ENCODE peak calls at places on chromosomes 16 and 17, in five cellular contexts. M, X, C, R and F are unnamed samples. For H3K9me2, the result is how much of the 10 kb centered on the place peaks cover.

GRCh38 chr17:63120406-63120805 is 154.4 kb downstream of the TANC2 start:
- DNase-seq in M (no peak), X (peak), C (no peak), R (no peak), F (no peak)

GRCh38 chr16:17433577-17433960 is 37.2 kb downstream of the XYLT1 start:
- DNase-seq in M (no peak), X (no peak), C (no peak), R (peak), F (no peak)

GRCh38 chr17:75825748-75826370 is 18.3 kb downstream of the UNC13D start:
- DNase-seq in M (no peak), X (no peak), C (no peak), R (no peak), F (no peak)

GRCh38 chr16:29925173-29925804 is 737 bp downstream of the KCTD13 start:
- DNase-seq in M (no peak), X (no peak), C (no peak), R (peak), F (no peak)

GRCh38 chr17:80821546-80821945 is 170.1 kb upstream of the CHMP6 start:
- DNase-seq in M (no peak), X (no peak), C (no peak), R (no peak), F (no peak)

GRCh38 chr16:13829712-13830304 is 90.1 kb upstream of the ERCC4 start:
- DNase-seq in M (no peak), X (no peak), C (no peak), R (no peak), F (no peak)

GRCh38 chr17:5249615-5250014 is 15.0 kb upstream of the SCIMP start:
- DNase-seq in M (peak), X (peak), C (peak), R (peak), F (peak)

GRCh38 chr16:50539053-50539615 is 9.1 kb upstream of the NKD1 start:
- DNase-seq in M (no peak), X (no peak), C (no peak), R (no peak), F (no peak)

GRCh38 chr16:89711601-89712475 is 8.9 kb downstream of the VPS9D1 start:
- DNase-seq in M (peak), X (peak), C (peak), R (peak), F (peak)

GRCh38 chr17:4806420-4806769 is 557 bp upstream of the PLD2 start:
- DNase-seq in M (no peak), X (no peak), C (no peak), R (peak), F (no peak)

GRCh38 chr17:81365601-81366585 is 29.4 kb upstream of the BAHCC1 start:
- DNase-seq in M (peak), X (peak), C (peak), R (no peak), F (peak)

GRCh38 chr16:1129106-1129960 is 23.6 kb upstream of the CACNA1H start:
- DNase-seq in M (no peak), X (no peak), C (no peak), R (no peak), F (no peak)

GRCh38 chr16:30368122-30368791 is 2.0 kb downstream of the TBC1D10B start:
- DNase-seq in M (peak), X (peak), C (no peak), R (no peak), F (no peak)

GRCh38 chr16:68229431-68230175 is 6.3 kb downstream of the ESRP2 start:
- DNase-seq in M (peak), X (peak), C (no peak), R (peak), F (peak)

GRCh38 chr16:22313876-22314470 is 16.8 kb downstream of the POLR3E start:
- DNase-seq in M (no peak), X (no peak), C (no peak), R (no peak), F (no peak)

GRCh38 chr16:70267516-70267915 is 15.8 kb upstream of the EXOSC6 start:
- DNase-seq in M (peak), X (peak), C (peak), R (peak), F (peak)

GRCh38 chr17:50630524-50631194 is 4.0 kb upstream of the ABCC3 start:
- DNase-seq in M (peak), X (peak), C (peak), R (peak), F (peak)

GRCh38 chr17:78568494-78569115 is 8.6 kb downstream of the DNAH17 start:
- DNase-seq in M (peak), X (peak), C (no peak), R (no peak), F (no peak)

GRCh38 chr17:10149573-10150399 is 48.6 kb downstream of the GAS7 start:
- DNase-seq in M (no peak), X (peak), C (peak), R (no peak), F (no peak)

DNA sequence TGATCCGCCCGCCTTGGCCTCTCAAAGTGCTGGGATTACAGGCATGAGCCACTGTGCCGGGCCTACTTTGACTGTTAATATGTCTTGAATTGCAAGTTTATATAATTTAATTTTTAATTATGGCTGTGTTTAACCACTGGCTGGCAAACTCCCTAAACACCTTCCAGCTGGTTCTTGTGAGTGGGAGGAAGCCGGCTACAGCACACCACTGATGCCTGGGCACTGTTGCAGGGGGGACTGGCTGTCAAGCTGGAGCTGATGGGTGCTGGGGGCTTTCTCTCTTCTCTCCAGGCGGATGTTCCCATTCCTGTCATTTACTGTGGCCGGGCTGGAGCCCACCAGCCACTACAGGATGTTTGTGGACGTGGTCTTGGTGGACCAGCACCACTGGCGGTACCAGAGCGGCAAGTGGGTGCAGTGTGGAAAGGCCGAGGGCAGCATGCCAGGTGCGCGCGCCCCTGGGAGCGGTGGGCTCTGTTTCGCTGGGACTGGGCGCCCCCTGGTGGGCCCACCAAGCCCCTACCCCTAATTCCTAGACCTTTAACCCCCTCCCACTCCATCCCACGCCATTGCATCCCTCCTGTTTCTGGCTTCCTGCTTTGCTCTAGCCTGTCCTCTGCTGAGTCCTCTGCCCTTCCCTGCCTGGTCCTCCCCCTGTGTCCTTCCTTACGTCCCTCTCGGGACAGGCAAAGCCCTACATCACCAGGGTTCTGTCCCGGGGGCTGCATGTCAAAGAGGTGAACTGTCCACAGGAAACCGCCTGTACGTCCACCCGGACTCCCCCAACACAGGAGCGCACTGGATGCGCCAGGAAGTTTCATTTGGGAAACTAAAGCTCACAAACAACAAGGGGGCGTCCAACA is 9.5 kb downstream of the TBX21 start:
- DNase-seq in M (peak), X (peak), C (no peak), R (peak), F (peak)
- TF ChIP-seq CTCF in M (peak), X (peak), C (peak), R (peak), F (peak)

DNA sequence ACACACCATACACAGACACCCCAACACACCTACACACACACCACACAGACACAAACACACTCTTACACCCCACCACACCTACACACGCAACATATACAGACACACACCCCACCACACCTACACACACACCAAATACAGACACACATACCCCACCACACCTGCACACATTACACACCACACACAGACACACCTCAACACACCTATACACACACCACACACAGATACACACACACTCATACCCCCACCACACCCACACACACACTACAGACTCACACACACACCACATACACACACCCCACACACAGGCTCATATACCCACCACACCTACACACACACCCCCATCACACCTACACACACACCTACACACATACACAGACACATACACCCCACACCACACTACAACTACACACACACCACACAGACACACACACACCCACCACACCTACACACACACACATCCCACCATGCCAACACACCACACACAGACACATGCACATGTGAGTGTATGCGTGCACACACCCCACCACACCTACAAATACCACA is 31.4 kb downstream of the GPT2 start:
- DNase-seq in M (no peak), X (no peak), C (no peak), R (no peak), F (no peak)
- H3K9me2 ChIP-seq in M (under half), X (under half), C (under half), R (under half), F (under half)

GRCh38 chr16:2586241-2586640 is 48.4 kb downstream of the PDPK1 start:
- DNase-seq in M (no peak), X (no peak), C (no peak), R (peak), F (no peak)
- TF ChIP-seq CTCF in M (no peak), X (no peak), C (peak), R (peak), F (peak)

GRCh38 chr16:10577305-10578202 is 2.8 kb downstream of the EMP2 start:
- DNase-seq in M (no peak), X (peak), C (no peak), R (peak), F (no peak)
- H3K9me2 ChIP-seq in M (under half), X (under half), C (under half), R (under half), F (under half)

GRCh38 chr17:72349508-72350472 is 229.0 kb downstream of the SOX9 start:
- DNase-seq in M (no peak), X (no peak), C (no peak), R (no peak), F (no peak)
- TF ChIP-seq CTCF in M (no peak), X (no peak), C (no peak), R (no peak), F (no peak)

DNA sequence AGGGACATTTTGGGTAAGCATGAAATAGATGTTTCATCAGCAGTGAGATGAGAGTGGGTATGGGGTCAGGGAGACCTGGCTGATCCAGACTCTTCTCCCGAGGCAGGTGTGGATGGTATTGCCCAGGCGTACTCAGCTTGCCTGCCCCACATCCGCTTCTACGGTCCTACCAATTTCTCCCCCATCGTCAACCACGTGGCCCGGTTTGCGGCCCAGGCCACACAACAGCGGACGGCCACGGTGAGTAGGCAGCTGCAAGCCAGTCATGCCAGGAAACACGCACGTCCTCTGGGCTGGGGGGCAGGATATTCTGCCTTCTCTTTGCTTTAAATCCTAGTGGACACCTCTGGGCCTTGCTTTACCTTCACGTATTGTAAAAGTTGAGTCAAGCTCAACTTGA is 44.7 kb downstream of the CPNE2 start:
- DNase-seq in M (no peak), X (no peak), C (no peak), R (no peak), F (no peak)
- H3K9me2 ChIP-seq in M (under half), X (under half), C (under half), R (under half), F (under half)